ENCODE peak calls at places on chromosomes 3 and 15, in nine cellular contexts. F is GM12878, Q is HCT116, D is sigmoid colon, P is prostate gland, B is suprapubic skin, W is endothelial cell of umbilical vein, E is K562, S is stomach. G is an unnamed sample.
A peak's percentile ranks its signal among the peaks of the same experiment; 100 is the strongest.

GRCh38 chr15:25345943-25346342 is 92.9 kb downstream of the UBE3A start:
- DNase-seq in F (no peak), Q (no peak), D (peak; percentile 78), P (peak; percentile 47), B (no peak), W (peak; percentile 14), E (no peak), S (no peak), G (no peak)

GRCh38 chr3:50156991-50157493 is 1.9 kb downstream of the SEMA3F start:
- DNase-seq in F (no peak), Q (no peak), D (no peak), P (peak; percentile 73), B (no peak), W (peak; percentile 54), E (peak; percentile 32), S (peak; percentile 57), G (peak; percentile 48)

GRCh38 chr3:182487048-182487447 is 306.3 kb upstream of the ATP11B start:
- DNase-seq in F (no peak), Q (no peak), D (no peak), P (no peak), B (no peak), W (no peak), E (no peak), S (no peak), G (no peak)

GRCh38 chr3:168531116-168531515 is 435.4 kb upstream of the GOLIM4 start:
- DNase-seq in F (no peak), Q (no peak), D (no peak), P (no peak), B (no peak), W (no peak), E (no peak), S (no peak), G (no peak)

GRCh38 chr3:156902916-156903315 is 76.8 kb downstream of the LEKR1 start:
- DNase-seq in F (no peak), Q (no peak), D (no peak), P (no peak), B (no peak), W (no peak), E (no peak), S (no peak), G (no peak)

GRCh38 chr3:29642393-29643033 is 361.6 kb downstream of the RBMS3 start:
- DNase-seq in F (no peak), Q (no peak), D (no peak), P (peak; percentile 71), B (no peak), W (peak; percentile 36), E (no peak), S (no peak), G (peak; percentile 11)

GRCh38 chr3:116741462-116741861 is 31.9 kb downstream of the TUSC7 start:
- DNase-seq in F (no peak), Q (no peak), D (no peak), P (no peak), B (no peak), W (no peak), E (no peak), S (no peak), G (no peak)

GRCh38 chr15:79185199-79185598 is 94.6 kb upstream of the RASGRF1 start:
- DNase-seq in F (no peak), Q (peak; percentile 50), D (no peak), P (no peak), B (no peak), W (no peak), E (peak; percentile 50), S (no peak), G (no peak)

GRCh38 chr3:48125026-48125704 is 63.1 kb downstream of the CDC25A start:
- DNase-seq in F (no peak), Q (no peak), D (no peak), P (no peak), B (peak; percentile 68), W (no peak), E (no peak), S (no peak), G (no peak)

GRCh38 chr15:38883987-38884386 is 319.4 kb upstream of the RASGRP1 start:
- DNase-seq in F (no peak), Q (no peak), D (no peak), P (no peak), B (no peak), W (peak; percentile 68), E (no peak), S (no peak), G (no peak)

GRCh38 chr3:49020335-49021212 is 1.3 kb upstream of the NDUFAF3 start:
- DNase-seq in F (no peak), Q (no peak), D (peak; percentile 81), P (no peak), B (peak; percentile 86), W (peak; percentile 23), E (peak; percentile 38), S (peak; percentile 75), G (peak; percentile 75)

GRCh38 chr3:8589880-8590556 is 54.6 kb downstream of the SSUH2 start:
- DNase-seq in F (no peak), Q (no peak), D (no peak), P (peak; percentile 33), B (no peak), W (no peak), E (no peak), S (no peak), G (no peak)

DNA sequence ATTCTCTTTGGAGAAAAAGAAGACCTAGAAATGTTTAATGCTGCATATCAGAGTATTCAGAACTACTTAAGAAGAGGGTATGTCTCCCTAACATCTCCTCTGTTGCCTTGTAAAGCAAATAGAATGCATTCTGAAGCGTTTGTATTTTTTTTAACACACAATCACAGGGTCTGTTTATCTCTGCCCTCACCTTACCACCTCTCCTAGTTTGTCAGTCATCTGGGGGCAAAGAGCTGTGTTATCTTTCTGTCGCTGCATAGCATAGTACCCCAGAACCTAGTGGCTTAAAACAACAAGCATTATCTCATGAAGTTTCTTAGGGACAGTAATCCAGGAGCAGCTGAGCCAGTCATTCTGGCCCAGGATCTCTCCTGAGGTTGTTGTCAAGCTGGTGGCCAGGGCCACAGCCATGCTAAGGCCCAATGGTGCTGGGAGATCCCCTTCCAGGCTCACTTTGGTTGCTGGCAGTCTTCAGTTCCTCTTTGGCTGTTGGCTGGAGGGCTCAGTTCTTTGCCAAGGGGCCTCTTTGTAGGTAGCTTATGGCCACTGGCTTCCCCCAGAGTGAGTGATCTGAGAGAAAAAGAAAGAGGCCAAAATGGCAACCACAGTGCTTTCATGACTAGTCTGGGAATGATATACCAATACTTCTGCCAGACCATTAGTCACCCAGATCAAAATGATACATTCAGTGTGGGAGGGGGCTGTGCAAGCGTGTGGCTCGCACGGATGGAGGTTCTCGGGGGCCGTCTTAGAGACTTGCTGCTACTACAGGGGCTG is 17.8 kb downstream of the EDEM1 start:
- DNase-seq in F (peak; percentile 86), Q (no peak), D (no peak), P (no peak), B (no peak), W (no peak), E (no peak), S (no peak), G (no peak)
- TF ChIP-seq POLR2AphosphoS5 in F (peak; percentile 67), Q (no peak), D (no peak), P (no peak), B (no peak), W (no peak), E (no peak), S (no peak), G (no peak)

DNA sequence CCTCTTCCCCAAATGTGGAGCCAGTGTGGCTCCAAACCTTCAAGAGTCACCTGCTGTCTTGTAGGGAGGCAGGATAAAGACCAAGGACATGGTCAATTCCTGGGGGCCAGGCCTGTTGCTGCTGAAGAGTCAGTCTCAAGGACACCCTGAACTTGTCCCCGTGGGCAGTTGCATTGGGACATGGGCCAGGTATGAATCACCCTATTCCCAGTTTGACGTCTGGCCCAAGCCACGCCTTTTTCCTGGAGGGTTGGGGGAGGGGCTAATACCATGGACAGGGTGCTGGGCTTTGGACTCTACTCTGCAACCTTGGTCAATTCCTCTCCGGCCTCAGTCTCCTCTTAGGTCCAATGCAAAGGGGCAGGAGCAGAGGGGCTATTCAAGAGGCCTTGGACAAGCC is 10.4 kb downstream of the ATP2B2 start:
- DNase-seq in F (no peak), Q (peak; percentile 58), D (no peak), P (no peak), B (no peak), W (peak; percentile 20), E (peak; percentile 74), S (peak; percentile 51), G (no peak)
- TF ChIP-seq POLR2A in F (no peak), Q (no peak), D (no peak), P (no peak), B (no peak), W (no peak), E (no peak), S (no peak), G (no peak)

GRCh38 chr3:189772584-189772983 is 141.4 kb downstream of the TP63 start:
- DNase-seq in F (no peak), Q (no peak), D (no peak), P (no peak), B (no peak), W (no peak), E (no peak), S (no peak), G (no peak)
- H3K27me3 ChIP-seq in F (no peaks in the 10 kb centered on the region), Q (no peaks in the 10 kb centered on the region), D (no peaks in the 10 kb centered on the region), P (no peaks in the 10 kb centered on the region), B (no peaks in the 10 kb centered on the region), W (no peaks in the 10 kb centered on the region), E (no peaks in the 10 kb centered on the region), S (no peaks in the 10 kb centered on the region), G (no peaks in the 10 kb centered on the region)

GRCh38 chr15:92655178-92655995 is at the start of gene FAM174B:
- DNase-seq in F (no peak), Q (no peak), D (peak; percentile 72), P (peak; percentile 56), B (no peak), W (peak; percentile 51), E (no peak), S (peak; percentile 69), G (peak; percentile 38)

GRCh38 chr15:92653366-92653765 is 2.2 kb downstream of the FAM174B start:
- DNase-seq in F (no peak), Q (no peak), D (no peak), P (no peak), B (no peak), W (no peak), E (no peak), S (no peak), G (no peak)

GRCh38 chr15:92652576-92652966 is 3.0 kb downstream of the FAM174B start:
- DNase-seq in F (no peak), Q (no peak), D (no peak), P (no peak), B (no peak), W (peak; percentile 36), E (no peak), S (no peak), G (no peak)

GRCh38 chr15:92654662-92655061 is 913 bp downstream of the FAM174B start:
- DNase-seq in F (no peak), Q (no peak), D (no peak), P (no peak), B (no peak), W (peak; percentile 44), E (no peak), S (no peak), G (no peak)

DNA sequence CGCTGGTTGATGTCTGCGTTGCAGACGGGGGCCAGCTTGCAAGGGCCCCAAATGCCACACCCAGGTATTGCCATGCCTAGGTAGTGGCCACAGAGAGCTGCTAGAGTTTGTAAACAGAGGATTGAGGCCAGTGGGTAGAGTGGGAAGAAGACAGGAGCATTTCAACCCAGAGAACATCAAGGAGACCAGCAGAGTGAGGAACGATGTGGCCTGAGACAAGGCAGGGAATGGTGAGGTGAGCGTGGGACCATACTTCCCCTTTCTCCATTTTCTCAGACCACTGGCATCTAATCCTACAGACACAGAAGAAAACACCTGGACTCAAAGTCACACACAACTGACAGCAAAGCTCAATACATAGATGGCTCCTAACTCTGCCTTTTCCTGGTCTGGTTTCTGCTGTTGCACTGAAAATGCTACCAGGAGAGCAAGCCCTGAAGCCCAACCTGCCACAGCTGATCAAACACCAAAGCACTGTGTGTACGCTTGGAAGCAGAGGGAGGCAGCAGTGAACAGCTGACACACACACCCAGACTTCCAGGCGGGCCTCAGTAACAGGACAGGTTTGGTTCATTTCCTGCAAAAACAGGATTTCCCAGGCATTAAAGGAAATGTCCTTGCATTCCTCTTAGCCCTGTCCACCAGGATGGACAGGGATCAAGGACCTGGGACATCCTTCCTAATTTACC is 1.6 kb downstream of the FAM174B start:
- DNase-seq in F (no peak), Q (no peak), D (peak; percentile 76), P (peak; percentile 85), B (no peak), W (peak; percentile 83), E (no peak), S (peak; percentile 80), G (peak; percentile 44)
- TF ChIP-seq POLR2AphosphoS5 in F (no peak), Q (no peak), D (no peak), P (peak; percentile 82), B (no peak), W (peak; percentile 51), E (no peak), S (peak; percentile 89), G (peak; percentile 80)

G was measured in transverse colon.